ENCODE peak calls at places on chromosome 21, in five cellular contexts. One of them, this sample, is unnamed.

GRCh38 chr21:45590726-45591618 is 48.7 kb upstream of the SLC19A1 start:
- DNase-seq in K562: no peak
- DNase-seq in astrocyte: no peak
- DNase-seq in IMR-90: no peak
- DNase-seq in HCT116: no peak
- DNase-seq in this sample: no peak

GRCh38 chr21:17455451-17455850 is 57.4 kb upstream of the CXADR start:
- DNase-seq in IMR-90: no peak
- DNase-seq in astrocyte: no peak
- DNase-seq in HCT116: no peak
- DNase-seq in K562: no peak
- DNase-seq in this sample: no peak

GRCh38 chr21:46191257-46191685 is 7.0 kb upstream of the SPATC1L start:
- DNase-seq in HCT116: no peak
- DNase-seq in IMR-90: peak; percentile 85
- DNase-seq in astrocyte: peak; percentile 72
- DNase-seq in K562: no peak
- DNase-seq in this sample: peak; percentile 82

GRCh38 chr21:15687208-15687607 is 42.6 kb upstream of the USP25 start:
- DNase-seq in HCT116: no peak
- DNase-seq in K562: no peak
- DNase-seq in astrocyte: peak; percentile 48
- DNase-seq in IMR-90: peak; percentile 74
- DNase-seq in this sample: no peak

GRCh38 chr21:29939859-29940245 is at the start of gene GRIK1:
- DNase-seq in K562: peak; percentile 17
- DNase-seq in astrocyte: no peak
- DNase-seq in IMR-90: no peak
- DNase-seq in HCT116: no peak
- DNase-seq in this sample: peak; percentile 21

GRCh38 chr21:28099296-28099695 is 893.4 kb downstream of the LTN1 start:
- DNase-seq in IMR-90: peak; percentile 10
- DNase-seq in K562: no peak
- DNase-seq in HCT116: no peak
- DNase-seq in astrocyte: peak; percentile 25
- DNase-seq in this sample: peak; percentile 3

GRCh38 chr21:23695449-23695848 is 1911.8 kb downstream of the MRPL39 start:
- DNase-seq in IMR-90: no peak
- DNase-seq in HCT116: no peak
- DNase-seq in K562: no peak
- DNase-seq in astrocyte: no peak
- DNase-seq in this sample: no peak

GRCh38 chr21:29430030-29430429 is 131.3 kb downstream of the BACH1 start:
- DNase-seq in IMR-90: no peak
- DNase-seq in HCT116: no peak
- DNase-seq in K562: no peak
- DNase-seq in astrocyte: no peak
- DNase-seq in this sample: no peak

GRCh38 chr21:15063081-15063820 is 1.5 kb downstream of the NRIP1 start:
- DNase-seq in IMR-90: peak; percentile 18
- DNase-seq in astrocyte: peak; percentile 38
- DNase-seq in HCT116: no peak
- DNase-seq in K562: peak; percentile 23
- DNase-seq in this sample: peak; percentile 41

GRCh38 chr21:32562426-32562825 is 22.9 kb downstream of the TCP10L start:
- DNase-seq in IMR-90: peak; percentile 83
- DNase-seq in K562: no peak
- DNase-seq in astrocyte: peak; percentile 64
- DNase-seq in HCT116: no peak
- DNase-seq in this sample: peak; percentile 82

GRCh38 chr21:45513003-45513706 is 29.1 kb downstream of the SLC19A1 start:
- DNase-seq in IMR-90: no peak
- DNase-seq in astrocyte: no peak
- DNase-seq in HCT116: no peak
- DNase-seq in K562: no peak
- DNase-seq in this sample: no peak

GRCh38 chr21:20443558-20444155 is 554.6 kb upstream of the NCAM2 start:
- DNase-seq in astrocyte: no peak
- DNase-seq in K562: peak; percentile 17
- DNase-seq in IMR-90: no peak
- DNase-seq in HCT116: no peak
- DNase-seq in this sample: no peak

GRCh38 chr21:16370176-16370575 is 640.4 kb downstream of the USP25 start:
- DNase-seq in astrocyte: no peak
- DNase-seq in HCT116: no peak
- DNase-seq in K562: no peak
- DNase-seq in IMR-90: no peak
- DNase-seq in this sample: no peak

GRCh38 chr21:38811257-38811656 is 5.5 kb downstream of the ETS2 start:
- DNase-seq in astrocyte: peak; percentile 97
- DNase-seq in K562: no peak
- DNase-seq in IMR-90: peak; percentile 95
- DNase-seq in HCT116: no peak
- DNase-seq in this sample: peak; percentile 88

GRCh38 chr21:32687946-32688345 is 39.9 kb downstream of the SYNJ1 start:
- DNase-seq in HCT116: no peak
- DNase-seq in astrocyte: no peak
- DNase-seq in IMR-90: no peak
- DNase-seq in K562: no peak
- DNase-seq in this sample: no peak

GRCh38 chr21:45556645-45557601 is 14.7 kb upstream of the SLC19A1 start:
- DNase-seq in HCT116: no peak
- DNase-seq in IMR-90: no peak
- DNase-seq in astrocyte: no peak
- DNase-seq in K562: no peak
- DNase-seq in this sample: no peak

GRCh38 chr21:37337179-37337578 is 29.4 kb upstream of the DYRK1A start:
- DNase-seq in K562: no peak
- DNase-seq in HCT116: no peak
- DNase-seq in IMR-90: no peak
- DNase-seq in astrocyte: no peak
- DNase-seq in this sample: no peak

GRCh38 chr21:46155514-46156377 is at the start of gene FTCD:
- DNase-seq in K562: no peak
- DNase-seq in astrocyte: no peak
- DNase-seq in IMR-90: no peak
- DNase-seq in HCT116: no peak
- DNase-seq in this sample: no peak

GRCh38 chr21:45525153-45525909 is 16.9 kb downstream of the SLC19A1 start:
- DNase-seq in HCT116: no peak
- DNase-seq in astrocyte: no peak
- DNase-seq in IMR-90: no peak
- DNase-seq in K562: no peak
- DNase-seq in this sample: no peak

GRCh38 chr21:37008705-37009104 is 2.2 kb downstream of the RIPPLY3 start:
- DNase-seq in IMR-90: no peak
- DNase-seq in astrocyte: no peak
- DNase-seq in K562: no peak
- DNase-seq in HCT116: no peak
- DNase-seq in this sample: no peak

GRCh38 chr21:17612023-17612564 is 607 bp downstream of the BTG3 start:
- DNase-seq in IMR-90: peak; percentile 59
- DNase-seq in astrocyte: peak; percentile 36
- DNase-seq in HCT116: no peak
- DNase-seq in K562: no peak
- DNase-seq in this sample: peak; percentile 71

GRCh38 chr21:37430184-37430821 is 63.7 kb downstream of the DYRK1A start:
- DNase-seq in IMR-90: no peak
- DNase-seq in K562: no peak
- DNase-seq in astrocyte: no peak
- DNase-seq in HCT116: no peak
- DNase-seq in this sample: no peak

GRCh38 chr21:31186916-31187315 is 148.6 kb upstream of the KRTAP19-8 start:
- DNase-seq in HCT116: no peak
- DNase-seq in K562: no peak
- DNase-seq in IMR-90: no peak
- DNase-seq in astrocyte: no peak
- DNase-seq in this sample: no peak

GRCh38 chr21:25809013-25809412 is 74.2 kb downstream of the GABPA start:
- DNase-seq in K562: no peak
- DNase-seq in HCT116: no peak
- DNase-seq in IMR-90: peak; percentile 19
- DNase-seq in astrocyte: no peak
- DNase-seq in this sample: peak; percentile 34

GRCh38 chr21:33572350-33572749 is 16.1 kb downstream of the DONSON start:
- DNase-seq in HCT116: no peak
- DNase-seq in astrocyte: no peak
- DNase-seq in K562: no peak
- DNase-seq in IMR-90: no peak
- DNase-seq in this sample: no peak

GRCh38 chr21:41411449-41412089 is 14.5 kb upstream of the MX1 start:
- DNase-seq in K562: no peak
- DNase-seq in astrocyte: no peak
- DNase-seq in HCT116: no peak
- DNase-seq in IMR-90: no peak
- DNase-seq in this sample: no peak

GRCh38 chr21:26659181-26659580 is 86.1 kb upstream of the CYYR1 start:
- DNase-seq in K562: no peak
- DNase-seq in HCT116: no peak
- DNase-seq in IMR-90: no peak
- DNase-seq in astrocyte: no peak
- DNase-seq in this sample: no peak

GRCh38 chr21:25967566-25968438 is 202.8 kb downstream of the APP start:
- DNase-seq in HCT116: no peak
- DNase-seq in astrocyte: peak; percentile 11
- DNase-seq in IMR-90: no peak
- DNase-seq in K562: no peak
- DNase-seq in this sample: no peak

GRCh38 chr21:42424848-42425602 is 21.3 kb downstream of the UBASH3A start:
- DNase-seq in IMR-90: no peak
- DNase-seq in K562: no peak
- DNase-seq in astrocyte: no peak
- DNase-seq in HCT116: no peak
- DNase-seq in this sample: no peak

GRCh38 chr21:42426424-42426823 is 22.7 kb downstream of the UBASH3A start:
- DNase-seq in K562: no peak
- DNase-seq in HCT116: no peak
- DNase-seq in IMR-90: no peak
- DNase-seq in astrocyte: no peak
- DNase-seq in this sample: no peak

GRCh38 chr21:42423685-42424084 is 20.0 kb downstream of the UBASH3A start:
- DNase-seq in astrocyte: no peak
- DNase-seq in HCT116: no peak
- DNase-seq in IMR-90: no peak
- DNase-seq in K562: no peak
- DNase-seq in this sample: no peak

GRCh38 chr21:42426876-42427480 is 23.3 kb downstream of the UBASH3A start:
- DNase-seq in K562: no peak
- DNase-seq in astrocyte: no peak
- DNase-seq in IMR-90: no peak
- DNase-seq in HCT116: no peak
- DNase-seq in this sample: no peak

GRCh38 chr21:42425603-42425985 is 21.9 kb downstream of the UBASH3A start:
- DNase-seq in K562: no peak
- DNase-seq in HCT116: no peak
- DNase-seq in IMR-90: no peak
- DNase-seq in astrocyte: no peak
- DNase-seq in this sample: no peak
- H3K9ac ChIP-seq in K562: no peak overlapping the region
- H3K9ac ChIP-seq in HCT116: no peak overlapping the region
- H3K9ac ChIP-seq in IMR-90: no peak overlapping the region
- H3K9ac ChIP-seq in astrocyte: no peak overlapping the region
- H3K9ac ChIP-seq in this sample: no peak overlapping the region

GRCh38 chr21:44400791-44401385 is 47.5 kb downstream of the TRPM2 start:
- DNase-seq in HCT116: no peak
- DNase-seq in IMR-90: no peak
- DNase-seq in astrocyte: no peak
- DNase-seq in K562: no peak
- DNase-seq in this sample: no peak

GRCh38 chr21:44402323-44403105 is 49.1 kb downstream of the TRPM2 start:
- DNase-seq in astrocyte: no peak
- DNase-seq in K562: no peak
- DNase-seq in IMR-90: no peak
- DNase-seq in HCT116: no peak
- DNase-seq in this sample: no peak

GRCh38 chr21:44405091-44405947 is 50.0 kb upstream of the LRRC3 start:
- DNase-seq in HCT116: no peak
- DNase-seq in IMR-90: no peak
- DNase-seq in astrocyte: no peak
- DNase-seq in K562: no peak
- DNase-seq in this sample: no peak

GRCh38 chr21:44401386-44402160 is 48.2 kb downstream of the TRPM2 start:
- DNase-seq in IMR-90: no peak
- DNase-seq in K562: no peak
- DNase-seq in astrocyte: no peak
- DNase-seq in HCT116: no peak
- DNase-seq in this sample: no peak

DNA sequence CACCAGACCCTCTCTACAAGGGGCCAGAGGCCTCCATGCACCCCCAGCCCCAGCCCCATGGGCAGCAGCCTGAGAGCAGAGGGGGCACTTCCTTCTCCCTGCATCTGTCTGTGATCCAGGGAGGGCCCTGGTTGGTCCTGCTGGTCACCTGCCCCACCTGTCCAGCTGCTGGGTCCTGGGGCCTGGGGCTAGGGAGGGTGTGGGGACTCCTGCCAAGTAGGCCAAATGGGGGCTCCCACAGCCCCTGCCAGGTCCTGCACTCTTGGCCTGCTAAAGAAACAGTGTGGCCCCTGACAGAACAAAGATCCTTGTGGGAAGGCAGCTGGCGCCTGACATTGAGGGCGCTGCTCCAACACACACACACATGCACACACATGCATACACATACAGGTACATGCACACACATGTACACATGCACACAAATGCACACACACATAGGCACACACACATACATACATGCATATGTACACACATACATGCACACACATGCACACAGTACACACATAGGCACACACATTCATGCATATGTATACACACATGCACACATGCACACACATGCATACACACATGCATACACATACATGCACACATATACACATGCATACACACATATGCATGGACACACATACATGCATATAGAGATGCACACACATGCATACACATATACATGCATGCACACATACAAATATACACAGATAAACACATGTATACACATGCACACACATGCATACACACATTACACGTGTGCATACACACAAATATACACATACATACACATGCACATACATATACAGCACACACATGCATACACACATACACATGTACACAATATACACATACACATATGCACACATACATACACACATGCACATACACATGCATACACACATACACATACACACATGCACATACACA is 49.9 kb downstream of the TRPM2 start:
- DNase-seq in astrocyte: no peak
- DNase-seq in IMR-90: no peak
- DNase-seq in K562: no peak
- DNase-seq in HCT116: no peak
- DNase-seq in this sample: no peak
- H3K4me1 ChIP-seq in astrocyte: no peaks in the 10 kb centered on the region
- H3K4me1 ChIP-seq in IMR-90: no peaks in the 10 kb centered on the region
- H3K4me1 ChIP-seq in K562: peaks cover 3% of the 10 kb centered on the region
- H3K4me1 ChIP-seq in HCT116: no peaks in the 10 kb centered on the region
- H3K4me1 ChIP-seq in this sample: no peaks in the 10 kb centered on the region

GRCh38 chr21:40074198-40074597 is 207.0 kb downstream of the PCP4 start:
- DNase-seq in astrocyte: no peak
- DNase-seq in K562: no peak
- DNase-seq in HCT116: no peak
- DNase-seq in IMR-90: no peak
- DNase-seq in this sample: no peak
- H3K9me3 ChIP-seq in astrocyte: no peaks in the 10 kb centered on the region
- H3K9me3 ChIP-seq in K562: no peaks in the 10 kb centered on the region
- H3K9me3 ChIP-seq in HCT116: peaks cover 26% of the 10 kb centered on the region
- H3K9me3 ChIP-seq in IMR-90: peaks cover 31% of the 10 kb centered on the region
- H3K9me3 ChIP-seq in this sample: no peaks in the 10 kb centered on the region

GRCh38 chr21:35780983-35781382 is 279.3 kb downstream of the SETD4 start:
- DNase-seq in IMR-90: no peak
- DNase-seq in K562: no peak
- DNase-seq in astrocyte: no peak
- DNase-seq in HCT116: no peak
- DNase-seq in this sample: no peak
- H3K9ac ChIP-seq in IMR-90: no peak overlapping the region
- H3K9ac ChIP-seq in K562: no peak overlapping the region
- H3K9ac ChIP-seq in astrocyte: no peak overlapping the region
- H3K9ac ChIP-seq in HCT116: no peak overlapping the region
- H3K9ac ChIP-seq in this sample: no peak overlapping the region